ENCODE peak calls at places on chromosomes 4 and X, in four cellular contexts. C is choroid plexus epithelial cell, Q is GM23338, Z is GM06990. K is an unnamed sample.

GRCh38 chrX:71872542-71873458 is 37.8 kb upstream of the NHSL2 start:
- DNase-seq in C (no peak), Q (no peak), Z (no peak), K (no peak)

GRCh38 chrX:136115124-136115908 is 32.0 kb upstream of the FHL1 start:
- DNase-seq in C (peak), Q (no peak), Z (no peak), K (peak)

GRCh38 chr4:104128850-104129213 is 365.9 kb downstream of the CXXC4 start:
- DNase-seq in C (no peak), Q (no peak), Z (no peak), K (no peak)

GRCh38 chrX:74286950-74287349 is 17.0 kb upstream of the ZCCHC13 start:
- DNase-seq in C (peak), Q (no peak), Z (no peak), K (peak)

GRCh38 chrX:476724-477075 is 90.0 kb upstream of the PPP2R3B start:
- DNase-seq in C (no peak), Q (no peak), Z (no peak), K (no peak)

GRCh38 chr4:168129802-168130201 is 37.5 kb downstream of the ANXA10 start:
- DNase-seq in C (no peak), Q (no peak), Z (no peak), K (no peak)

GRCh38 chrX:100695991-100696390 is 35.9 kb downstream of the SYTL4 start:
- DNase-seq in C (peak), Q (no peak), Z (no peak), K (no peak)

GRCh38 chr4:180828455-180829018 is 1414.7 kb upstream of the TENM3 start:
- DNase-seq in C (peak), Q (peak), Z (no peak), K (peak)

GRCh38 chr4:83855044-83855443 is 319.1 kb downstream of the GPAT3 start:
- DNase-seq in C (peak), Q (no peak), Z (no peak), K (peak)

GRCh38 chr4:81508786-81509574 is 37.3 kb upstream of the RASGEF1B start:
- DNase-seq in C (no peak), Q (no peak), Z (peak), K (no peak)

GRCh38 chr4:48329976-48330375 is 11.4 kb upstream of the SLAIN2 start:
- DNase-seq in C (peak), Q (no peak), Z (no peak), K (peak)

GRCh38 chrX:66674506-66674905 is 35.6 kb upstream of the EDA2R start:
- DNase-seq in C (no peak), Q (no peak), Z (no peak), K (no peak)

GRCh38 chrX:66677430-66677829 is 38.6 kb upstream of the EDA2R start:
- DNase-seq in C (peak), Q (no peak), Z (no peak), K (peak)

GRCh38 chrX:66675541-66675940 is 36.7 kb upstream of the EDA2R start:
- DNase-seq in C (no peak), Q (no peak), Z (no peak), K (no peak)

GRCh38 chrX:66676990-66677389 is 38.1 kb upstream of the EDA2R start:
- DNase-seq in C (peak), Q (no peak), Z (no peak), K (peak)

GRCh38 chrX:66676413-66676812 is 37.5 kb upstream of the EDA2R start:
- DNase-seq in C (peak), Q (no peak), Z (no peak), K (peak)
- H3K4me3 ChIP-seq in C (peak), Q (no peak), Z (no peak), K (no peak)

DNA sequence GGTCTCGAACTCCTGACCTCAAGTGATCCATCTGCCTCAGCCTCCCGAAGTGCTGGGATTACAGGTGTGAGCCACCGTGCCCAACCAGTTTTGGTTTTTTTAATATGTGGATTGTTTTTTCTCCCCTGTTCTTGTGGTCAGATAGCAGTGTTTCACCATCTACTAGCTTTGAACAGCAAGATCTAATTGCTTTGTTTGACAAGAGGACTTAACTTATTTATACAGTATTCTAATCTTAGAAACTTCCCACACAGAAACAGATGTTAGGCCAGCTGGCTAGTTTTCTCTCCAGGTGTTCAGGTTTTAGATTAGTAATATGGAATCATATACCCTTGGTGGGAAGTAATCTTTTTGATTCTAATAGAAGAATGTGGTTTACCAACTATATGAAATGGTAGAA is 12.9 kb downstream of the ING2 start:
- DNase-seq in C (no peak), Q (no peak), Z (no peak), K (peak)
- H3K4me3 ChIP-seq in C (no peak), Q (no peak), Z (no peak), K (no peak)

DNA sequence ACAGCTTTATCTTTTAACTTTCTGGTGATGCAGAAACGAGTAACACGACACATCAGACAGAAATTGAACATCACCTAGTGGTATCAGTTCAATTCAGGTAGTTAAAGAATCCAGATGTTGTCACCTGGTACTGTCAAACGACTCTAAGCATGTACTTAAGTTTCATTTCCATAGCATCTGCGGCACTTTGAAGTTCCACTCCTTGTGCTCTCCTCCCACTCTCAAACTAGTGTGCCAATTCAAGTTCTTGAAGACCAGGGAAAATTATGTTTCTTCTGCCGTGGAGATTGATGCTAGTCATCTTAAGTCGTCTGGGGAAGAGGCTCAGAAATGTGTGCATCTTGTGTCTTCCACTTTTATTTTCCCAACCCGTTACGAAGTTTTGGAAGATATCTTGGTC is 868 bp downstream of the COL4A6 start:
- DNase-seq in C (no peak), Q (no peak), Z (no peak), K (no peak)
- H3K4me3 ChIP-seq in C (peak), Q (peak), Z (no peak), K (peak)

DNA sequence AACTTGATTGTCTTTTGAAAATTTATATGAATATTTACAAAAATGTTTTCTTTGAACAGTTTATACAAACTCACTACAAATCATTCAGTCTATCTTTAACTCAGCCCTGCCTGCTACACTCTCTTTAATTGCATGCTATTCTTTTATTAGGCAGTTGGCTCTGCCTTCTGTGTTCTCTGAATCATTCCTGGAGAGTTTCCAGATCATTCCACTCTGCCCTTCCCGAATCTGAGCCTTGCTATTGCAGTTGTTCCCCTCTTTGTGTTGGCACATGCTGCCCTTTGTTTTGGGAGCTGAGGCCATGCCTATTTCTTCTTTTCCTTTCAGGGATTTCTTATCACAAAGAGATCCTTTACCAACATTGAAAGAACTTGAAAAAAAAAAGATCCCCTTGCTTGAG is 8.7 kb upstream of the TECRL start:
- DNase-seq in C (no peak), Q (no peak), Z (no peak), K (no peak)
- H3K4me3 ChIP-seq in C (no peak), Q (no peak), Z (no peak), K (no peak)

GRCh38 chr4:2797188-2797544 is 4.3 kb downstream of the SH3BP2 start:
- DNase-seq in C (no peak), Q (no peak), Z (no peak), K (no peak)
- H3K4me3 ChIP-seq in C (no peak), Q (no peak), Z (no peak), K (no peak)

K was measured in fibroblast of villous mesenchyme.